ENCODE peak calls at places on chromosomes 4 and X, in nine cellular contexts. One of them, this sample, is unnamed. For H3K9me3, the result is how much of the 10 kb centered on the place peaks cover.

GRCh38 chr4:142925161-142925560 is 79.1 kb upstream of the INPP4B start:
- DNase-seq in body of pancreas: no peak
- DNase-seq in uterus: no peak
- DNase-seq in hepatocyte: no peak
- DNase-seq in ascending aorta: no peak
- DNase-seq in left ventricle myocardium inferior: no peak
- DNase-seq in fibroblast of lung: peak
- DNase-seq in endodermal cell: no peak
- DNase-seq in cardiac muscle cell: no peak
- DNase-seq in this sample: no peak

GRCh38 chr4:163558539-163559044 is 64.1 kb downstream of the TMA16 start:
- DNase-seq in fibroblast of lung: no peak
- DNase-seq in endodermal cell: no peak
- DNase-seq in hepatocyte: peak
- DNase-seq in cardiac muscle cell: no peak
- DNase-seq in ascending aorta: no peak
- DNase-seq in uterus: no peak
- DNase-seq in left ventricle myocardium inferior: no peak
- DNase-seq in body of pancreas: no peak
- DNase-seq in this sample: no peak

GRCh38 chrX:43655151-43655676 is 885 bp upstream of the MAOA start:
- DNase-seq in left ventricle myocardium inferior: peak
- DNase-seq in cardiac muscle cell: peak
- DNase-seq in endodermal cell: peak
- DNase-seq in body of pancreas: peak
- DNase-seq in hepatocyte: peak
- DNase-seq in ascending aorta: peak
- DNase-seq in fibroblast of lung: peak
- DNase-seq in uterus: peak
- DNase-seq in this sample: peak

GRCh38 chr4:110059556-110060191 is 138.7 kb downstream of the ELOVL6 start:
- DNase-seq in ascending aorta: no peak
- DNase-seq in endodermal cell: no peak
- DNase-seq in left ventricle myocardium inferior: no peak
- DNase-seq in hepatocyte: no peak
- DNase-seq in body of pancreas: no peak
- DNase-seq in cardiac muscle cell: no peak
- DNase-seq in fibroblast of lung: no peak
- DNase-seq in uterus: no peak
- DNase-seq in this sample: no peak

GRCh38 chr4:53313510-53313909 is 52.4 kb downstream of the SCFD2 start:
- DNase-seq in body of pancreas: no peak
- DNase-seq in left ventricle myocardium inferior: no peak
- DNase-seq in uterus: no peak
- DNase-seq in endodermal cell: peak
- DNase-seq in cardiac muscle cell: peak
- DNase-seq in fibroblast of lung: no peak
- DNase-seq in ascending aorta: no peak
- DNase-seq in hepatocyte: peak
- DNase-seq in this sample: no peak

GRCh38 chrX:42398967-42399631 is 378.9 kb downstream of the PPP1R2C start:
- DNase-seq in body of pancreas: no peak
- DNase-seq in ascending aorta: no peak
- DNase-seq in uterus: no peak
- DNase-seq in endodermal cell: no peak
- DNase-seq in fibroblast of lung: no peak
- DNase-seq in cardiac muscle cell: peak
- DNase-seq in left ventricle myocardium inferior: no peak
- DNase-seq in hepatocyte: no peak
- DNase-seq in this sample: no peak

GRCh38 chrX:85084770-85085393 is 81.2 kb downstream of the APOOL start:
- DNase-seq in hepatocyte: peak
- DNase-seq in body of pancreas: peak
- DNase-seq in ascending aorta: no peak
- DNase-seq in fibroblast of lung: peak
- DNase-seq in left ventricle myocardium inferior: no peak
- DNase-seq in cardiac muscle cell: peak
- DNase-seq in uterus: no peak
- DNase-seq in endodermal cell: peak
- DNase-seq in this sample: no peak

GRCh38 chr4:164204434-164204833 is 549.5 kb upstream of the SMIM31 start:
- DNase-seq in ascending aorta: no peak
- DNase-seq in body of pancreas: no peak
- DNase-seq in hepatocyte: peak
- DNase-seq in endodermal cell: peak
- DNase-seq in cardiac muscle cell: peak
- DNase-seq in left ventricle myocardium inferior: no peak
- DNase-seq in fibroblast of lung: peak
- DNase-seq in uterus: no peak
- DNase-seq in this sample: peak

GRCh38 chr4:12689457-12689856 is 794.7 kb downstream of the RAB28 start:
- DNase-seq in cardiac muscle cell: no peak
- DNase-seq in body of pancreas: no peak
- DNase-seq in hepatocyte: no peak
- DNase-seq in left ventricle myocardium inferior: no peak
- DNase-seq in ascending aorta: no peak
- DNase-seq in uterus: no peak
- DNase-seq in endodermal cell: no peak
- DNase-seq in fibroblast of lung: no peak
- DNase-seq in this sample: no peak

GRCh38 chr4:174657472-174657871 is 135.2 kb upstream of the HPGD start:
- DNase-seq in hepatocyte: no peak
- DNase-seq in left ventricle myocardium inferior: no peak
- DNase-seq in endodermal cell: no peak
- DNase-seq in ascending aorta: no peak
- DNase-seq in cardiac muscle cell: no peak
- DNase-seq in fibroblast of lung: no peak
- DNase-seq in uterus: no peak
- DNase-seq in body of pancreas: no peak
- DNase-seq in this sample: no peak

GRCh38 chrX:107153005-107153404 is 34.4 kb upstream of the RBM41 start:
- DNase-seq in cardiac muscle cell: no peak
- DNase-seq in endodermal cell: no peak
- DNase-seq in ascending aorta: no peak
- DNase-seq in fibroblast of lung: no peak
- DNase-seq in hepatocyte: no peak
- DNase-seq in uterus: no peak
- DNase-seq in body of pancreas: no peak
- DNase-seq in left ventricle myocardium inferior: no peak
- DNase-seq in this sample: no peak

GRCh38 chr4:24794111-24794860 is 1.1 kb upstream of the SOD3 start:
- DNase-seq in hepatocyte: no peak
- DNase-seq in body of pancreas: peak
- DNase-seq in left ventricle myocardium inferior: no peak
- DNase-seq in endodermal cell: peak
- DNase-seq in fibroblast of lung: peak
- DNase-seq in uterus: peak
- DNase-seq in cardiac muscle cell: peak
- DNase-seq in ascending aorta: peak
- DNase-seq in this sample: no peak

GRCh38 chrX:151702021-151702714 is 6.9 kb downstream of the PRRG3 start:
- DNase-seq in fibroblast of lung: peak
- DNase-seq in uterus: no peak
- DNase-seq in endodermal cell: no peak
- DNase-seq in cardiac muscle cell: no peak
- DNase-seq in hepatocyte: no peak
- DNase-seq in body of pancreas: no peak
- DNase-seq in left ventricle myocardium inferior: no peak
- DNase-seq in ascending aorta: no peak
- DNase-seq in this sample: no peak

GRCh38 chr4:84582302-84582987 is 482 bp upstream of the CDS1 start:
- DNase-seq in uterus: peak
- DNase-seq in ascending aorta: peak
- DNase-seq in cardiac muscle cell: peak
- DNase-seq in endodermal cell: peak
- DNase-seq in left ventricle myocardium inferior: peak
- DNase-seq in hepatocyte: peak
- DNase-seq in body of pancreas: peak
- DNase-seq in fibroblast of lung: peak
- DNase-seq in this sample: peak

GRCh38 chr4:143489116-143489515 is 24.4 kb upstream of the SMARCA5 start:
- DNase-seq in cardiac muscle cell: no peak
- DNase-seq in left ventricle myocardium inferior: no peak
- DNase-seq in hepatocyte: no peak
- DNase-seq in fibroblast of lung: peak
- DNase-seq in uterus: no peak
- DNase-seq in endodermal cell: no peak
- DNase-seq in body of pancreas: peak
- DNase-seq in ascending aorta: no peak
- DNase-seq in this sample: no peak

GRCh38 chrX:65985211-65985610 is 54.7 kb downstream of the VSIG4 start:
- DNase-seq in uterus: no peak
- DNase-seq in left ventricle myocardium inferior: no peak
- DNase-seq in hepatocyte: no peak
- DNase-seq in fibroblast of lung: no peak
- DNase-seq in ascending aorta: no peak
- DNase-seq in body of pancreas: no peak
- DNase-seq in endodermal cell: no peak
- DNase-seq in cardiac muscle cell: no peak
- DNase-seq in this sample: no peak

DNA sequence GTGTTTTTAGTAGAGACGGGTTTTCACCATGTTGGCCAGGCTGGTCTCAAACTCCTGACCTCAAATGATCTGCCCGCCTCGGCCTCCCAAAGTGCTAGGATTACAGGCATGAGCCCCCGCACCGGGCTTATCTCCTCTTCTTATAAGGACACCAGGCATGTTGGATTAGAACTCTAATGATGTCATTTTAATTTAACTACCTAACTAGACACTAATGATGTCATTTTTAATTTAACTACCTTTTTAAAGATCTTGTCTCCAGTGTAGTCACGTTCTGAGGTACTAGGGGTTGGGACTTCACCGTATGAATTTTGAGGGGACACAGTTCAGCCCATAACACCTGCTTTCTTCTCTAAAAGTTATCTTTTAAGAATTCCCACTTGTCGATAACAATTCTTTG is 37.7 kb upstream of the MAGED1 start:
- DNase-seq in cardiac muscle cell: no peak
- DNase-seq in body of pancreas: no peak
- DNase-seq in uterus: no peak
- DNase-seq in ascending aorta: no peak
- DNase-seq in left ventricle myocardium inferior: no peak
- DNase-seq in hepatocyte: no peak
- DNase-seq in fibroblast of lung: no peak
- DNase-seq in endodermal cell: no peak
- DNase-seq in this sample: no peak
- H3K9me3 ChIP-seq in cardiac muscle cell: under half
- H3K9me3 ChIP-seq in body of pancreas: under half
- H3K9me3 ChIP-seq in uterus: under half
- H3K9me3 ChIP-seq in ascending aorta: under half
- H3K9me3 ChIP-seq in left ventricle myocardium inferior: under half
- H3K9me3 ChIP-seq in hepatocyte: under half
- H3K9me3 ChIP-seq in fibroblast of lung: under half
- H3K9me3 ChIP-seq in endodermal cell: under half
- H3K9me3 ChIP-seq in this sample: under half

GRCh38 chr4:86946868-86947493 is 12.2 kb downstream of the AFF1 start:
- DNase-seq in cardiac muscle cell: no peak
- DNase-seq in body of pancreas: no peak
- DNase-seq in left ventricle myocardium inferior: no peak
- DNase-seq in fibroblast of lung: no peak
- DNase-seq in hepatocyte: no peak
- DNase-seq in ascending aorta: no peak
- DNase-seq in uterus: no peak
- DNase-seq in endodermal cell: peak
- DNase-seq in this sample: no peak

GRCh38 chr4:86944964-86945781 is 10.4 kb downstream of the AFF1 start:
- DNase-seq in body of pancreas: no peak
- DNase-seq in endodermal cell: peak
- DNase-seq in uterus: no peak
- DNase-seq in hepatocyte: no peak
- DNase-seq in fibroblast of lung: no peak
- DNase-seq in ascending aorta: no peak
- DNase-seq in cardiac muscle cell: no peak
- DNase-seq in left ventricle myocardium inferior: no peak
- DNase-seq in this sample: no peak

GRCh38 chr4:86950835-86951525 is 16.2 kb downstream of the AFF1 start:
- DNase-seq in endodermal cell: no peak
- DNase-seq in hepatocyte: no peak
- DNase-seq in ascending aorta: no peak
- DNase-seq in left ventricle myocardium inferior: no peak
- DNase-seq in fibroblast of lung: no peak
- DNase-seq in cardiac muscle cell: no peak
- DNase-seq in uterus: no peak
- DNase-seq in body of pancreas: no peak
- DNase-seq in this sample: no peak

GRCh38 chr4:86947494-86948120 is 12.8 kb downstream of the AFF1 start:
- DNase-seq in cardiac muscle cell: no peak
- DNase-seq in hepatocyte: no peak
- DNase-seq in left ventricle myocardium inferior: no peak
- DNase-seq in body of pancreas: no peak
- DNase-seq in fibroblast of lung: no peak
- DNase-seq in ascending aorta: no peak
- DNase-seq in endodermal cell: no peak
- DNase-seq in uterus: no peak
- DNase-seq in this sample: no peak

GRCh38 chr4:86948276-86948675 is 13.5 kb downstream of the AFF1 start:
- DNase-seq in fibroblast of lung: no peak
- DNase-seq in uterus: no peak
- DNase-seq in cardiac muscle cell: no peak
- DNase-seq in left ventricle myocardium inferior: no peak
- DNase-seq in ascending aorta: no peak
- DNase-seq in endodermal cell: no peak
- DNase-seq in body of pancreas: no peak
- DNase-seq in hepatocyte: no peak
- DNase-seq in this sample: no peak
- H3K4me3 ChIP-seq in fibroblast of lung: no peak
- H3K4me3 ChIP-seq in uterus: no peak
- H3K4me3 ChIP-seq in cardiac muscle cell: no peak
- H3K4me3 ChIP-seq in left ventricle myocardium inferior: no peak
- H3K4me3 ChIP-seq in ascending aorta: no peak
- H3K4me3 ChIP-seq in endodermal cell: no peak
- H3K4me3 ChIP-seq in body of pancreas: no peak
- H3K4me3 ChIP-seq in hepatocyte: no peak
- H3K4me3 ChIP-seq in this sample: no peak

GRCh38 chrX:55695227-55696018 is 22.1 kb upstream of the RRAGB start:
- DNase-seq in endodermal cell: no peak
- DNase-seq in cardiac muscle cell: no peak
- DNase-seq in ascending aorta: no peak
- DNase-seq in hepatocyte: no peak
- DNase-seq in left ventricle myocardium inferior: no peak
- DNase-seq in uterus: no peak
- DNase-seq in fibroblast of lung: no peak
- DNase-seq in body of pancreas: no peak
- DNase-seq in this sample: no peak
- H3K9me3 ChIP-seq in endodermal cell: under half
- H3K9me3 ChIP-seq in cardiac muscle cell: under half
- H3K9me3 ChIP-seq in ascending aorta: under half
- H3K9me3 ChIP-seq in hepatocyte: under half
- H3K9me3 ChIP-seq in left ventricle myocardium inferior: under half
- H3K9me3 ChIP-seq in uterus: under half
- H3K9me3 ChIP-seq in fibroblast of lung: under half
- H3K9me3 ChIP-seq in body of pancreas: under half
- H3K9me3 ChIP-seq in this sample: under half

DNA sequence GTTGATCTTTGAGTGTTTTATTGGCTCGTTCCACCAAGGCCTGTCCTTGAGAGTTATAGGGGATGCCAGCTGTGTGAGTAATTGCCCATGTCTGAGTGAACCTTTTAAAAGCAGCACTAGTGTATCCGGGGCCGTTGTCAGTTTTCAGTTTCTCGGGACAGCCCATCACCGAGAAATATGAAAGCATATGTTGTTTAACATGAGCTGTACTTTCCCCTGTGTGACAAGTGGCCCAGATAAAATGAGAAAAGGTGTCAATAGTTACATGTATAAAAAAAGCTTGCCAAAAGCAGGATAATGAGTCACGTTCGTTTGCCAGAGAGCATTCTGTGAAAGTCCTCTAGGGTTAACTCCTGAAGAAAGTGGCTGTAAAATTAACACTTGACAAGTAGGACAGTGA is 48.6 kb upstream of the RASSF6 start:
- DNase-seq in uterus: no peak
- DNase-seq in ascending aorta: no peak
- DNase-seq in fibroblast of lung: peak
- DNase-seq in endodermal cell: no peak
- DNase-seq in cardiac muscle cell: peak
- DNase-seq in left ventricle myocardium inferior: no peak
- DNase-seq in body of pancreas: no peak
- DNase-seq in hepatocyte: no peak
- DNase-seq in this sample: no peak
- H3K4me3 ChIP-seq in uterus: no peak
- H3K4me3 ChIP-seq in ascending aorta: peak
- H3K4me3 ChIP-seq in fibroblast of lung: no peak
- H3K4me3 ChIP-seq in endodermal cell: no peak
- H3K4me3 ChIP-seq in cardiac muscle cell: no peak
- H3K4me3 ChIP-seq in left ventricle myocardium inferior: no peak
- H3K4me3 ChIP-seq in body of pancreas: no peak
- H3K4me3 ChIP-seq in hepatocyte: no peak
- H3K4me3 ChIP-seq in this sample: no peak